ENCODE peak calls at places on chromosomes 12 and 14, in four cellular contexts. J is AG08396, Y is astrocyte of the cerebellum, B is iPS DF 6.9. S is an unnamed sample.

GRCh38 chr14:30768791-30769190 is 105.6 kb upstream of the COCH start:
- DNase-seq in B (no peak), J (no peak), Y (no peak), S (no peak)

GRCh38 chr12:64457036-64457435 is 5.1 kb downstream of the TBK1 start:
- DNase-seq in J (no peak), B (no peak), Y (no peak), S (no peak)

GRCh38 chr12:18283776-18284175 is 22.5 kb downstream of the PIK3C2G start:
- DNase-seq in Y (no peak), B (no peak), J (no peak), S (no peak)

GRCh38 chr12:55705802-55706402 is 1.8 kb downstream of the ITGA7 start:
- DNase-seq in J (no peak), Y (no peak), B (no peak), S (peak; percentile 72)

GRCh38 chr14:50772361-50772760 is 58.6 kb downstream of the NIN start:
- DNase-seq in Y (peak; percentile 42), J (peak; percentile 20), B (no peak), S (no peak)

GRCh38 chr12:57268264-57268663 is 17.3 kb upstream of the STAC3 start:
- DNase-seq in J (no peak), B (no peak), Y (no peak), S (no peak)

GRCh38 chr14:91580886-91581615 is 70.9 kb upstream of the PPP4R3A start:
- DNase-seq in J (no peak), Y (no peak), B (no peak), S (no peak)

GRCh38 chr12:110421701-110422100 is 18.2 kb upstream of the ANAPC7 start:
- DNase-seq in B (no peak), J (no peak), Y (no peak), S (no peak)

GRCh38 chr12:69298947-69299346 is 49.2 kb upstream of the LYZ start:
- DNase-seq in B (no peak), Y (no peak), J (no peak), S (no peak)

GRCh38 chr14:95190346-95190840 is 33.1 kb upstream of the DICER1 start:
- DNase-seq in Y (no peak), B (no peak), J (no peak), S (no peak)

GRCh38 chr14:30921305-30921704 is 46.9 kb downstream of the COCH start:
- DNase-seq in B (no peak), J (no peak), Y (no peak), S (no peak)

GRCh38 chr12:81147286-81147919 is 69.5 kb downstream of the ACSS3 start:
- DNase-seq in Y (no peak), J (no peak), B (no peak), S (no peak)

GRCh38 chr12:38886064-38886463 is 19.3 kb downstream of the CPNE8 start:
- DNase-seq in Y (no peak), J (peak; percentile 27), B (no peak), S (no peak)

GRCh38 chr12:49089831-49090773 is 4.5 kb downstream of the DHH start:
- DNase-seq in Y (no peak), J (peak; percentile 56), B (no peak), S (no peak)

GRCh38 chr14:53999061-53999488 is 42.5 kb upstream of the BMP4 start:
- DNase-seq in B (no peak), Y (peak; percentile 84), J (peak; percentile 60), S (no peak)

GRCh38 chr14:64734990-64735389 is 30.8 kb downstream of the PLEKHG3 start:
- DNase-seq in Y (no peak), J (no peak), B (no peak), S (no peak)

GRCh38 chr12:126369487-126370463 is 1304.5 kb downstream of the AACS start:
- DNase-seq in Y (peak; percentile 66), B (no peak), J (no peak), S (no peak)

GRCh38 chr14:32087173-32087861 is 10.2 kb downstream of the ARHGAP5 start:
- DNase-seq in J (peak; percentile 8), Y (peak; percentile 86), B (no peak), S (no peak)

GRCh38 chr14:67510836-67511235 is 22.3 kb upstream of the PLEKHH1 start:
- DNase-seq in J (no peak), Y (no peak), B (no peak), S (no peak)

GRCh38 chr12:2084553-2085296 is 31.9 kb downstream of the CACNA1C start:
- DNase-seq in B (no peak), J (peak; percentile 55), Y (peak; percentile 16), S (no peak)

GRCh38 chr14:22386924-22387775 is 201.9 kb downstream of the DAD1 start:
- DNase-seq in Y (peak; percentile 86), B (peak; percentile 84), J (peak; percentile 71), S (peak; percentile 9)

GRCh38 chr14:91509878-91510170 is 286 bp downstream of the PPP4R3A start:
- DNase-seq in J (peak; percentile 37), Y (no peak), B (no peak), S (no peak)

GRCh38 chr14:21704340-21704737 is 30.7 kb upstream of the OR4E1 start:
- DNase-seq in Y (no peak), J (no peak), B (no peak), S (no peak)

GRCh38 chr12:110869803-110870202 is 23.0 kb downstream of the CCDC63 start:
- DNase-seq in B (no peak), J (no peak), Y (no peak), S (no peak)

GRCh38 chr12:113292091-113292490 is 42.8 kb downstream of the SLC8B1 start:
- DNase-seq in J (peak; percentile 65), Y (no peak), B (no peak), S (no peak)

GRCh38 chr14:101005447-101005846 is 101.9 kb upstream of the RTL1 start:
- DNase-seq in B (no peak), J (peak; percentile 3), Y (no peak), S (peak; percentile 35)

GRCh38 chr12:57476162-57476992 is 3.3 kb downstream of the ARHGAP9 start:
- DNase-seq in J (no peak), B (no peak), Y (no peak), S (peak; percentile 79)

GRCh38 chr14:23657959-23658470 is 21.9 kb downstream of the DHRS2 start:
- DNase-seq in Y (no peak), J (no peak), B (no peak), S (no peak)

GRCh38 chr12:51832708-51833107 is 15.8 kb downstream of the FIGNL2 start:
- DNase-seq in B (no peak), Y (no peak), J (no peak), S (no peak)

GRCh38 chr12:44286336-44286735 is 450.5 kb downstream of the TMEM117 start:
- DNase-seq in Y (peak; percentile 13), J (no peak), B (no peak), S (no peak)

GRCh38 chr12:120357104-120357503 is 11.9 kb downstream of the MSI1 start:
- DNase-seq in J (no peak), B (no peak), Y (no peak), S (no peak)

GRCh38 chr14:103930051-103930604 is 1.9 kb downstream of the TDRD9 start:
- DNase-seq in B (no peak), Y (no peak), J (no peak), S (no peak)

GRCh38 chr14:76050797-76051392 is 65.3 kb downstream of the IFT43 start:
- DNase-seq in B (peak; percentile 31), J (peak; percentile 54), Y (peak; percentile 32), S (no peak)

GRCh38 chr14:93736378-93737014 is 51.8 kb downstream of the PRIMA1 start:
- DNase-seq in Y (no peak), B (no peak), J (no peak), S (no peak)

GRCh38 chr14:69658664-69659261 is 47.4 kb downstream of the SUSD6 start:
- DNase-seq in J (no peak), B (no peak), Y (no peak), S (no peak)

GRCh38 chr12:70068743-70069142 is 174.5 kb upstream of the CNOT2 start:
- DNase-seq in J (no peak), B (no peak), Y (no peak), S (no peak)

GRCh38 chr14:61695695-61696527 is 598 bp downstream of the HIF1A start:
- DNase-seq in Y (no peak), B (no peak), J (peak; percentile 34), S (peak; percentile 82)

GRCh38 chr12:125381373-125381772 is 316.1 kb downstream of the AACS start:
- DNase-seq in B (no peak), J (no peak), Y (no peak), S (no peak)

GRCh38 chr14:72665259-72665658 is 228.6 kb downstream of the DPF3 start:
- DNase-seq in B (no peak), Y (peak; percentile 93), J (peak; percentile 77), S (no peak)

GRCh38 chr12:123164710-123165261 is 13.9 kb upstream of the PITPNM2 start:
- DNase-seq in B (no peak), J (no peak), Y (no peak), S (no peak)